ENCODE peak calls at places on chromosomes 11 and 22, in nine cellular contexts. J, B, M, U, S, K, L, R and Z are unnamed samples.

GRCh38 chr11:40099391-40100169 is 1359.9 kb downstream of the LRRC4C start:
- DNase-seq in J (no peak), B (no peak), M (no peak), U (no peak), S (no peak), K (peak; percentile 16), L (no peak), R (no peak), Z (no peak)

GRCh38 chr22:38740754-38741153 is 15.0 kb downstream of the SUN2 start:
- DNase-seq in J (no peak), B (no peak), M (no peak), U (no peak), S (no peak), K (no peak), L (no peak), R (no peak), Z (no peak)

GRCh38 chr11:12019337-12019736 is 10.9 kb upstream of the DKK3 start:
- DNase-seq in J (no peak), B (peak; percentile 46), M (no peak), U (no peak), S (no peak), K (no peak), L (no peak), R (no peak), Z (no peak)

GRCh38 chr11:66523611-66524010 is 13.2 kb downstream of the BBS1 start:
- DNase-seq in J (no peak), B (no peak), M (no peak), U (no peak), S (no peak), K (no peak), L (no peak), R (no peak), Z (no peak)

GRCh38 chr22:46845281-46846153 is 83.1 kb downstream of the TBC1D22A start:
- DNase-seq in J (no peak), B (no peak), M (no peak), U (no peak), S (no peak), K (no peak), L (no peak), R (no peak), Z (peak; percentile 66)

GRCh38 chr11:86741489-86742435 is 58.6 kb upstream of the PRSS23 start:
- DNase-seq in J (no peak), B (no peak), M (no peak), U (no peak), S (no peak), K (no peak), L (no peak), R (no peak), Z (no peak)

GRCh38 chr22:27919943-27920755 is 1.1 kb upstream of the PITPNB start:
- DNase-seq in J (no peak), B (no peak), M (no peak), U (no peak), S (no peak), K (peak; percentile 78), L (no peak), R (peak; percentile 76), Z (peak; percentile 31)

GRCh38 chr11:33893711-33894401 is 2.0 kb upstream of the LMO2 start:
- DNase-seq in J (no peak), B (no peak), M (no peak), U (no peak), S (peak; percentile 85), K (no peak), L (no peak), R (no peak), Z (no peak)

GRCh38 chr11:7893792-7894191 is 37.3 kb downstream of the OR10A6 start:
- DNase-seq in J (no peak), B (no peak), M (no peak), U (peak; percentile 57), S (no peak), K (no peak), L (no peak), R (no peak), Z (no peak)

GRCh38 chr22:49909476-49910205 is 8.6 kb downstream of the ALG12 start:
- DNase-seq in J (no peak), B (no peak), M (no peak), U (no peak), S (no peak), K (no peak), L (no peak), R (peak; percentile 56), Z (peak; percentile 68)

GRCh38 chr11:17142450-17142849 is 65.0 kb upstream of the RPS13 start:
- DNase-seq in J (no peak), B (no peak), M (no peak), U (no peak), S (no peak), K (no peak), L (no peak), R (no peak), Z (no peak)

GRCh38 chr11:84720706-84721402 is 906.3 kb downstream of the DLG2 start:
- DNase-seq in J (no peak), B (no peak), M (no peak), U (peak; percentile 12), S (peak; percentile 74), K (peak; percentile 63), L (no peak), R (peak; percentile 64), Z (peak; percentile 79)

GRCh38 chr11:16897460-16898061 is 116.7 kb downstream of the PLEKHA7 start:
- DNase-seq in J (no peak), B (no peak), M (no peak), U (no peak), S (no peak), K (peak; percentile 87), L (no peak), R (no peak), Z (no peak)

GRCh38 chr11:9357041-9357440 is 27.4 kb upstream of the IPO7 start:
- DNase-seq in J (no peak), B (no peak), M (no peak), U (no peak), S (no peak), K (no peak), L (no peak), R (no peak), Z (no peak)

DNA sequence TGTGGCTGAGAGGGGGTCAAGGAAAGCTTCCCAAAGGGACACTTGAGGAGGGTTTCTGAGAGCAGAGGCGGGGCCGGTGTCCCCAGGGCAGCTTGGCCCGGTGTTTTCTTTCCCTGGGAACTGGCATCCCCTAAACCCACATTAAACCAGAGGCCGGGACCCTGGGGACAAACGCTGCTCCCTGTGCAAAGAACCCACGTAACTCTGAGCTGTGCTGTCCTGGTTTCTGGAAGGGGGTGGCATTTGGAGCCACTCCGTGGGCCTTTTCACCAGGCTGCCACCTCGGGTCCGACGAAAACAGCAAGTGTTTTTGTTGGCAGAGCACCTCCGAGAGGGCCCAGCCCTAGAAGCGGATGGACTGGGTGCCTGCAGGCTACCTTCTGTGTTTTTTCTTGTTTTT is 100.2 kb upstream of the ANO1 start:
- DNase-seq in J (no peak), B (no peak), M (no peak), U (no peak), S (no peak), K (no peak), L (no peak), R (no peak), Z (no peak)
- TF ChIP-seq POLR2AphosphoS5 in J (no peak), B (no peak), M (no peak), U (no peak), S (no peak), K (no peak), L (no peak), R (no peak), Z (no peak)

GRCh38 chr11:1150769-1151365 is 6.9 kb upstream of the MUC5AC start:
- DNase-seq in J (no peak), B (peak; percentile 60), M (no peak), U (peak; percentile 11), S (no peak), K (no peak), L (no peak), R (no peak), Z (peak; percentile 19)
- H3K4me1 ChIP-seq in J (no peaks in the 10 kb centered on the region), B (peaks cover 24% of the 10 kb centered on the region), M (no peaks in the 10 kb centered on the region), U (no peaks in the 10 kb centered on the region), S (peaks cover 14% of the 10 kb centered on the region), K (no peaks in the 10 kb centered on the region), L (peaks cover 13% of the 10 kb centered on the region), R (no peaks in the 10 kb centered on the region), Z (no peaks in the 10 kb centered on the region)

GRCh38 chr11:75768112-75768908 is at the start of gene DGAT2:
- DNase-seq in J (peak; percentile 31), B (peak; percentile 82), M (peak; percentile 93), U (peak; percentile 80), S (peak; percentile 96), K (peak; percentile 79), L (peak; percentile 47), R (peak; percentile 76), Z (peak; percentile 79)
- TF ChIP-seq POLR2AphosphoS5 in J (peak; percentile 31), B (peak; percentile 24), M (no peak), U (no peak), S (peak; percentile 83), K (no peak), L (peak; percentile 59), R (no peak), Z (peak; percentile 6)

GRCh38 chr11:44630511-44631210 is 65.2 kb downstream of the CD82 start:
- DNase-seq in J (no peak), B (peak; percentile 7), M (no peak), U (peak; percentile 5), S (peak; percentile 39), K (no peak), L (no peak), R (peak; percentile 57), Z (no peak)

GRCh38 chr11:44626645-44627044 is 61.2 kb downstream of the CD82 start:
- DNase-seq in J (no peak), B (no peak), M (no peak), U (no peak), S (no peak), K (no peak), L (no peak), R (peak; percentile 29), Z (no peak)

GRCh38 chr11:44627911-44628729 is 62.7 kb downstream of the CD82 start:
- DNase-seq in J (no peak), B (peak; percentile 57), M (no peak), U (peak; percentile 53), S (peak; percentile 72), K (no peak), L (no peak), R (peak; percentile 95), Z (peak; percentile 63)

GRCh38 chr11:44629732-44630345 is 64.4 kb downstream of the CD82 start:
- DNase-seq in J (no peak), B (peak; percentile 3), M (no peak), U (no peak), S (no peak), K (no peak), L (no peak), R (peak; percentile 32), Z (no peak)

GRCh38 chr11:44628730-44629361 is 63.4 kb downstream of the CD82 start:
- DNase-seq in J (no peak), B (peak; percentile 20), M (no peak), U (peak; percentile 5), S (no peak), K (no peak), L (no peak), R (peak; percentile 46), Z (no peak)
- H3K4me1 ChIP-seq in J (peaks cover 8% of the 10 kb centered on the region), B (peaks cover 37% of the 10 kb centered on the region), M (no peaks in the 10 kb centered on the region), U (peaks cover 12% of the 10 kb centered on the region), S (peaks cover 34% of the 10 kb centered on the region), K (peaks cover 6% of the 10 kb centered on the region), L (peaks cover 2% of the 10 kb centered on the region), R (peaks cover 65% of the 10 kb centered on the region), Z (peaks cover 42% of the 10 kb centered on the region)

GRCh38 chr22:41117127-41117965 is 25.0 kb downstream of the EP300 start:
- DNase-seq in J (no peak), B (no peak), M (no peak), U (no peak), S (no peak), K (no peak), L (no peak), R (no peak), Z (no peak)
- TF ChIP-seq POLR2AphosphoS5 in J (no peak), B (no peak), M (no peak), U (no peak), S (no peak), K (no peak), L (no peak), R (no peak), Z (no peak)